ENCODE peak calls at places on chromosomes 16 and 17, in nine cellular contexts. X is AG04449; V is GM04503; Z is NCI-H1417 treated with DMSO at 0.1 percent for 48 hours; A is stimulated activated CD4-positive, alpha-beta T cell treated with anti-CD3 and anti-CD28 coated beads, TNF-alpha, amount 100 ng/mL, for 4 hours; T is tibial artery; M is activated T-cell treated with anti-CD3 and anti-CD28 coated beads for 4 hours; G is HCT116; J is memory B cell. P is an unnamed sample.

GRCh38 chr16:69890114-69890890 is 60.8 kb upstream of the CLEC18A start:
- DNase-seq in A (no peak), M (no peak), X (no peak), T (peak; percentile 67), V (peak; percentile 36), Z (peak; percentile 82), J (no peak), G (no peak), P (peak; percentile 37)

GRCh38 chr17:50047488-50048126 is 8.3 kb upstream of the ITGA3 start:
- DNase-seq in T (no peak), V (no peak), G (no peak), X (no peak), A (no peak), M (no peak), J (no peak), Z (no peak), P (peak; percentile 63)

GRCh38 chr17:11558681-11559234 is 39.5 kb upstream of the DNAH9 start:
- DNase-seq in X (no peak), A (no peak), Z (no peak), T (no peak), J (no peak), V (no peak), G (no peak), M (no peak), P (no peak)

GRCh38 chr17:6365187-6365943 is 69.6 kb downstream of the AIPL1 start:
- DNase-seq in J (no peak), V (peak; percentile 19), A (no peak), M (no peak), Z (no peak), X (no peak), T (no peak), G (no peak), P (peak; percentile 19)

GRCh38 chr16:50802000-50802399 is 60.1 kb downstream of the CYLD start:
- DNase-seq in T (no peak), G (no peak), X (no peak), V (peak; percentile 7), Z (no peak), M (no peak), A (no peak), J (no peak), P (peak; percentile 49)

GRCh38 chr17:67452681-67453554 is 75.8 kb downstream of the PITPNC1 start:
- DNase-seq in V (no peak), Z (no peak), M (no peak), A (no peak), J (no peak), T (no peak), X (no peak), G (no peak), P (no peak)

GRCh38 chr16:56985288-56985961 is 3.9 kb upstream of the NLRC5 start:
- DNase-seq in G (peak; percentile 62), M (no peak), V (peak; percentile 59), T (peak; percentile 89), J (no peak), A (no peak), Z (no peak), X (peak; percentile 52), P (peak; percentile 93)

GRCh38 chr17:79543566-79543965 is 67.3 kb downstream of the RBFOX3 start:
- DNase-seq in T (no peak), V (no peak), M (no peak), Z (no peak), X (no peak), J (no peak), A (no peak), G (no peak), P (no peak)

GRCh38 chr17:61486135-61487120 is 34.2 kb downstream of the TBX4 start:
- DNase-seq in M (no peak), A (no peak), X (no peak), V (no peak), Z (no peak), T (no peak), J (no peak), G (no peak), P (no peak)

GRCh38 chr16:10879681-10880589 is 2.9 kb downstream of the CIITA start:
- DNase-seq in M (no peak), X (no peak), G (no peak), Z (no peak), J (no peak), A (no peak), T (no peak), V (no peak), P (no peak)

GRCh38 chr16:30491744-30492308 is 19.3 kb downstream of the ITGAL start:
- DNase-seq in X (no peak), M (peak; percentile 20), J (no peak), T (no peak), A (no peak), Z (no peak), V (peak; percentile 72), G (no peak), P (peak; percentile 76)

GRCh38 chr16:85535352-85536072 is 77.6 kb upstream of the GSE1 start:
- DNase-seq in X (no peak), T (no peak), J (no peak), G (no peak), M (no peak), V (no peak), A (no peak), Z (no peak), P (no peak)

GRCh38 chr17:19766421-19767270 is 18.5 kb upstream of the ALDH3A1 start:
- DNase-seq in J (peak; percentile 91), G (peak; percentile 41), V (no peak), X (no peak), Z (no peak), A (peak; percentile 64), M (peak; percentile 77), T (peak; percentile 75), P (peak; percentile 66)

GRCh38 chr16:64426131-64426666 is 695.7 kb downstream of the CDH11 start:
- DNase-seq in T (no peak), X (no peak), V (no peak), J (no peak), M (no peak), A (no peak), G (no peak), Z (no peak), P (no peak)

GRCh38 chr17:62994931-62995330 is 28.9 kb downstream of the TANC2 start:
- DNase-seq in J (no peak), V (no peak), Z (no peak), A (no peak), M (no peak), T (no peak), X (no peak), G (no peak), P (peak; percentile 45)

GRCh38 chr17:38397227-38397626 is 31.0 kb upstream of the ARHGAP23 start:
- DNase-seq in M (no peak), A (no peak), X (no peak), V (no peak), J (no peak), T (no peak), Z (no peak), G (no peak), P (no peak)

GRCh38 chr17:65359016-65359415 is 202.4 kb downstream of the AXIN2 start:
- DNase-seq in Z (no peak), X (peak; percentile 21), G (peak; percentile 56), M (no peak), A (no peak), V (peak; percentile 44), T (no peak), J (no peak), P (peak; percentile 53)

GRCh38 chr17:80819422-80820164 is 172.0 kb upstream of the CHMP6 start:
- DNase-seq in G (no peak), M (no peak), V (no peak), Z (no peak), X (no peak), J (no peak), T (no peak), A (no peak), P (no peak)

GRCh38 chr17:68460096-68460495 is 2.8 kb upstream of the WIPI1 start:
- DNase-seq in G (no peak), T (no peak), X (no peak), M (no peak), V (no peak), Z (no peak), J (no peak), A (no peak), P (no peak)

GRCh38 chr16:56679813-56680212 is 2.5 kb upstream of the MT1X start:
- DNase-seq in G (peak; percentile 65), A (no peak), M (no peak), V (no peak), J (no peak), T (no peak), Z (no peak), X (no peak), P (no peak)

GRCh38 chr17:4893272-4893671 is 6.1 kb upstream of the C17orf107 start:
- DNase-seq in A (no peak), V (no peak), M (no peak), J (no peak), Z (no peak), X (no peak), T (no peak), G (no peak), P (no peak)

GRCh38 chr16:26951950-26952349 is 114.8 kb upstream of the C16orf82 start:
- DNase-seq in V (no peak), X (no peak), A (no peak), J (no peak), Z (no peak), G (no peak), T (no peak), M (no peak), P (no peak)

GRCh38 chr17:39217734-39218369 is 7.9 kb downstream of the STAC2 start:
- DNase-seq in M (no peak), A (no peak), V (no peak), J (no peak), G (no peak), T (no peak), Z (no peak), X (no peak), P (no peak)

GRCh38 chr16:78122774-78123315 is 23.4 kb downstream of the WWOX start:
- DNase-seq in G (peak; percentile 22), J (no peak), Z (peak; percentile 36), X (no peak), T (no peak), V (peak; percentile 20), A (no peak), M (no peak), P (peak; percentile 75)

GRCh38 chr17:65479282-65479681 is 82.2 kb downstream of the AXIN2 start:
- DNase-seq in A (no peak), Z (no peak), J (no peak), T (no peak), V (no peak), G (no peak), M (no peak), X (no peak), P (no peak)

GRCh38 chr16:1899641-1900451 is 18.4 kb downstream of the HS3ST6 start:
- DNase-seq in Z (peak; percentile 94), T (no peak), M (no peak), A (no peak), V (no peak), X (no peak), G (no peak), J (no peak), P (no peak)

GRCh38 chr16:66435896-66436295 is 8.8 kb downstream of the BEAN1 start:
- DNase-seq in Z (no peak), J (no peak), M (no peak), A (no peak), G (no peak), X (no peak), T (no peak), V (no peak), P (no peak)

GRCh38 chr17:82810644-82811430 is 29.0 kb downstream of the ZNF750 start:
- DNase-seq in M (no peak), V (no peak), A (no peak), T (no peak), X (no peak), G (no peak), Z (no peak), J (no peak), P (no peak)

GRCh38 chr17:60087882-60088669 is 9.4 kb upstream of the HEATR6 start:
- DNase-seq in J (no peak), V (no peak), Z (no peak), A (no peak), G (no peak), X (no peak), T (no peak), M (no peak), P (peak; percentile 82)

GRCh38 chr16:55812951-55813350 is 19.9 kb downstream of the CES1 start:
- DNase-seq in V (no peak), Z (no peak), A (no peak), J (no peak), X (no peak), T (no peak), G (no peak), M (no peak), P (no peak)

GRCh38 chr16:48408688-48409087 is 23.5 kb upstream of the SIAH1 start:
- DNase-seq in G (no peak), A (no peak), X (no peak), T (peak; percentile 67), V (no peak), M (no peak), Z (no peak), J (no peak), P (peak; percentile 72)